ENCODE peak calls at places on chromosome 19, in six cellular contexts. E is IMR-90, G is heart right ventricle, X is AG09309, U is Calu3, W is cardiac fibroblast. L is an unnamed sample.

GRCh38 chr19:45664575-45664974 is 3.4 kb upstream of the GIPR start:
- DNase-seq in E (no peak), G (no peak), X (no peak), U (no peak), W (no peak), L (no peak)

GRCh38 chr19:29622191-29623070 is 16.3 kb downstream of the POP4 start:
- DNase-seq in E (no peak), G (no peak), X (no peak), U (peak), W (no peak), L (no peak)

GRCh38 chr19:53877361-53877766 is 4.6 kb upstream of the PRKCG start:
- DNase-seq in E (no peak), G (no peak), X (no peak), U (no peak), W (peak), L (no peak)

GRCh38 chr19:44685877-44686276 is 13.1 kb upstream of the CEACAM16 start:
- DNase-seq in E (peak), G (no peak), X (peak), U (peak), W (peak), L (no peak)

GRCh38 chr19:14525729-14526128 is 3.7 kb upstream of the TECR start:
- DNase-seq in E (no peak), G (no peak), X (no peak), U (no peak), W (no peak), L (no peak)

GRCh38 chr19:44587863-44588752 is 25.3 kb upstream of the IGSF23 start:
- DNase-seq in E (peak), G (no peak), X (peak), U (peak), W (peak), L (no peak)

GRCh38 chr19:13032837-13033236 is 37.6 kb downstream of the NFIX start:
- DNase-seq in E (no peak), G (no peak), X (no peak), U (no peak), W (no peak), L (no peak)

GRCh38 chr19:38294090-38294489 is 10.0 kb upstream of the C19orf33 start:
- DNase-seq in E (no peak), G (no peak), X (no peak), U (no peak), W (no peak), L (no peak)

GRCh38 chr19:40191836-40192646 is 815 bp downstream of the MAP3K10 start:
- DNase-seq in E (peak), G (peak), X (no peak), U (peak), W (peak), L (peak)

GRCh38 chr19:47227347-47228167 is 3.4 kb downstream of the BBC3 start:
- DNase-seq in E (peak), G (peak), X (peak), U (peak), W (peak), L (peak)

GRCh38 chr19:498591-498950 is 2.3 kb downstream of the MADCAM1 start:
- DNase-seq in E (no peak), G (no peak), X (no peak), U (no peak), W (no peak), L (no peak)

GRCh38 chr19:55373993-55374757 is 2.5 kb upstream of the TMEM190 start:
- DNase-seq in E (peak), G (no peak), X (no peak), U (no peak), W (peak), L (peak)

GRCh38 chr19:45779231-45780145 is 2.8 kb downstream of the DMPK start:
- DNase-seq in E (no peak), G (peak), X (no peak), U (peak), W (peak), L (peak)

GRCh38 chr19:31268751-31269150 is 80.5 kb downstream of the TSHZ3 start:
- DNase-seq in E (no peak), G (no peak), X (no peak), U (no peak), W (no peak), L (no peak)

GRCh38 chr19:15534957-15535864 is 26.9 kb downstream of the CYP4F22 start:
- DNase-seq in E (no peak), G (no peak), X (no peak), U (no peak), W (no peak), L (no peak)

GRCh38 chr19:55080915-55081772 is 5.5 kb downstream of the EPS8L1 start:
- DNase-seq in E (peak), G (peak), X (no peak), U (no peak), W (peak), L (peak)

GRCh38 chr19:31715249-31715944 is 366.2 kb upstream of the TSHZ3 start:
- DNase-seq in E (no peak), G (no peak), X (no peak), U (no peak), W (peak), L (no peak)

GRCh38 chr19:47406711-47407416 is 12.5 kb downstream of the MEIS3 start:
- DNase-seq in E (no peak), G (no peak), X (no peak), U (peak), W (no peak), L (no peak)

GRCh38 chr19:38740252-38740592 is 4.1 kb downstream of the CAPN12 start:
- DNase-seq in E (no peak), G (no peak), X (no peak), U (no peak), W (no peak), L (no peak)

GRCh38 chr19:45472557-45473365 is 5.0 kb downstream of the FOSB start:
- DNase-seq in E (no peak), G (no peak), X (no peak), U (no peak), W (peak), L (no peak)

GRCh38 chr19:35261356-35262100 is 7.2 kb upstream of the USF2 start:
- DNase-seq in E (no peak), G (no peak), X (no peak), U (no peak), W (no peak), L (no peak)

GRCh38 chr19:58516246-58516836 is 3.3 kb downstream of the ZBTB45 start:
- DNase-seq in E (no peak), G (no peak), X (no peak), U (no peak), W (no peak), L (no peak)

GRCh38 chr19:39284032-39284431 is 12.2 kb upstream of the IFNL1 start:
- DNase-seq in E (no peak), G (no peak), X (no peak), U (no peak), W (no peak), L (no peak)

GRCh38 chr19:45670670-45671453 is 2.8 kb downstream of the GIPR start:
- DNase-seq in E (peak), G (peak), X (no peak), U (peak), W (peak), L (peak)

GRCh38 chr19:54850930-54851329 is 687 bp downstream of the KIR3DL2 start:
- DNase-seq in E (no peak), G (no peak), X (no peak), U (no peak), W (no peak), L (no peak)

GRCh38 chr19:55552620-55553019 is 7.3 kb upstream of the SBK3 start:
- DNase-seq in E (peak), G (no peak), X (peak), U (no peak), W (peak), L (no peak)

GRCh38 chr19:41927810-41928192 is 448 bp downstream of the ERFL start:
- DNase-seq in E (no peak), G (no peak), X (no peak), U (no peak), W (no peak), L (no peak)

GRCh38 chr19:7973883-7974282 is 30.4 kb upstream of the TIMM44 start:
- DNase-seq in E (no peak), G (peak), X (no peak), U (no peak), W (no peak), L (no peak)

GRCh38 chr19:46426035-46426505 is 2.7 kb downstream of the PNMA8C start:
- DNase-seq in E (no peak), G (no peak), X (no peak), U (peak), W (no peak), L (no peak)

GRCh38 chr19:15469513-15470297 is 5.4 kb upstream of the RASAL3 start:
- DNase-seq in E (no peak), G (no peak), X (no peak), U (no peak), W (no peak), L (no peak)

GRCh38 chr19:40420766-40421467 is 4.9 kb downstream of the SERTAD1 start:
- DNase-seq in E (peak), G (peak), X (peak), U (peak), W (peak), L (peak)

GRCh38 chr19:30318936-30319335 is 53.2 kb upstream of the ZNF536 start:
- DNase-seq in E (no peak), G (no peak), X (no peak), U (no peak), W (no peak), L (no peak)

GRCh38 chr19:55447421-55448174 is 4.5 kb upstream of the SHISA7 start:
- DNase-seq in E (peak), G (no peak), X (no peak), U (peak), W (peak), L (peak)

DNA sequence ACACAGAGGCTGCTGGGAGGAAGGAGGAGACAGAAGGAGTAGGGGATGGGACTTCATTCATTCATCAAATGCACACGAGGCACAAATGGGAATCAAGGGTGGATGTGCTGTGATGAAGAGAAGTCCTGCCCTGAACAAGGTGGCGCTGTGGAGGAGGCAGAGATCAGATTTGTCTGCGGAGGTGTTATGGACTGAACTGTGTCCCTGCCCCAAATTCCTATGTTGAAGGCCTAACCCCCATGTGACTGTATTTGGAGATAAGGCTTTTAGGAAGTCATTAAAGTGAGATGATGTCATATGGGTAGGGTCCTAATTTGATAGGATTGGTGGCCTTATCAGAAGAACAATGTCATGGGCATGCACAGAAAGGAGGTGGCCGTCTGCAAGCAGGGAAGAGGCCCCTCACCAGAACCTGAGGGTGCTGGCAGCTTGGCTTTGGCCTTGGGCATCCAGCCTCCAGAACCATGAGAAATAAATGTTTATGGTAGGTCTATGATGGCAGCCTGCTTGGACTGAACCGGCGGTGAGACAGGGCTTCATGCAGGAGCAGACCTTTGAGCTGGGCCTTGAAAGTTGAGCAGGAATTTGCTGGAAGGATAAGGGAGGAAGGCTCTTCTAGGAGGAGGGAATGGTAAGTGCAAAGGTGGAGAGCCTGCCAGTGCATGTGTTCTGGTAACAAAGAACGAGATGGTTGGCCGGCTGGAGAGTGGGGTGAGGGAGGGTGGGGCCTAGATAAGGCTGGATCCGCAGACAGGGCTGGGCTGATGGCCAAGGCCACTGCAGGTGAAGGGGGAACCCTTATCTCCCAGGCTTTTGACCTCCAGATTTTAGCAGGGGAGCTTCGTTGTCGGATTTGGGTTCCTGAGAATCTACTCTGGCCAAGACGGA is 2.7 kb upstream of the CEBPA start:
- DNase-seq in E (no peak), G (no peak), X (no peak), U (no peak), W (no peak), L (no peak)
- TF ChIP-seq CTCF in E (no peak), G (no peak), X (no peak), U (no peak), W (no peak), L (no peak)

GRCh38 chr19:56769650-56770049 is 70.9 kb downstream of the PEG3 start:
- DNase-seq in E (no peak), G (no peak), X (no peak), U (no peak), W (no peak), L (no peak)

GRCh38 chr19:56760842-56761241 is 79.7 kb downstream of the PEG3 start:
- DNase-seq in E (no peak), G (no peak), X (no peak), U (no peak), W (no peak), L (no peak)

GRCh38 chr19:56765107-56765506 is 75.4 kb downstream of the PEG3 start:
- DNase-seq in E (no peak), G (peak), X (no peak), U (no peak), W (peak), L (peak)

GRCh38 chr19:56759531-56759930 is 81.0 kb downstream of the PEG3 start:
- DNase-seq in E (no peak), G (no peak), X (no peak), U (no peak), W (no peak), L (no peak)

DNA sequence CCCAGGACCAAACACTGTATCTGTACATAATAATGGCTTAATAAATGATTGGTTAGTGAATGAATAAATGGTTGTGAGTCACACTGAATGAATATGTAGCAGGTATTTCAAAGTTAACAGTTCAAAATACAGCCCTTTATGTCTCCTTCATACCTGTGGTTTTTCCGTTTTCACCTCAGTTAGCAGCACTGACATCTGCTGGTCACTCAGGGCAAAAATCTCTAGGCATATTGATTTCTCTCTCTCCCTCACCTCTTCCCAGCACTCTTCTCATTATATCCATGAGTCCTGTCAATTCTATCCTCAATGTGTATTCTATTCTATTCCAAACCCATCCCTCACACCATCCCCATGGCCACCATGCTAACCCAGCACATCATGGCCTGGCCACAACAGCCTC is 76.2 kb downstream of the PEG3 start:
- DNase-seq in E (no peak), G (no peak), X (no peak), U (no peak), W (no peak), L (no peak)
- TF ChIP-seq CTCF in E (no peak), G (no peak), X (no peak), U (no peak), W (no peak), L (no peak)

DNA sequence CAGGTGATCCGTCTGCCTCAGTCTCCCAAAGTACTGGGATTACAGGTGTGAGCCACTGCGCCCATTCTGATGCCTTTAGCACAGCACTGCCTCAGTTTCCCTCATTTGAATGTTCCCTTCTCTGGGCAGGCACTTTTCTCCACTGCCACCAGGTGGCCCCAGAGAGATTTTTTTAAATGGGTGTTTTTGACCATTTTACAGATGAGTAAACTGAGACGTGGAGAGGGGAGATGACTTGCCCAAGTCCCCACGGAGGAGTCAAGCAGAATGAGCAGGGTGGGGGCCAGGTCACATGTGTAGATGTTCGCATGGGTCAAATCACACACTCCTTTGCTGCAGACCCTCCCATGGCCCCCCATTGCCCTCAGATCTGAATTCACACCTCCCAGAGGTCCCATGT is 3.2 kb upstream of the PDE4C start:
- DNase-seq in E (no peak), G (no peak), X (no peak), U (no peak), W (no peak), L (no peak)
- TF ChIP-seq CTCF in E (peak), G (peak), X (peak), U (peak), W (peak), L (peak)

GRCh38 chr19:11964496-11964857 is 363 bp upstream of the ZNF763 start:
- DNase-seq in E (no peak), G (peak), X (no peak), U (no peak), W (no peak), L (peak)
- TF ChIP-seq CTCF in E (peak), G (no peak), X (peak), U (no peak), W (peak), L (no peak)

GRCh38 chr19:49534632-49535385 is 7.0 kb downstream of the RCN3 start:
- DNase-seq in E (no peak), G (no peak), X (no peak), U (no peak), W (no peak), L (no peak)

GRCh38 chr19:49536921-49537462 is 9.2 kb downstream of the RCN3 start:
- DNase-seq in E (no peak), G (no peak), X (no peak), U (no peak), W (no peak), L (no peak)

GRCh38 chr19:49530708-49531107 is 2.9 kb downstream of the RCN3 start:
- DNase-seq in E (no peak), G (no peak), X (no peak), U (no peak), W (no peak), L (no peak)

GRCh38 chr19:49538643-49539042 is 10.8 kb downstream of the RCN3 start:
- DNase-seq in E (no peak), G (no peak), X (no peak), U (no peak), W (no peak), L (no peak)

GRCh38 chr19:49533551-49534488 is 6.0 kb downstream of the RCN3 start:
- DNase-seq in E (peak), G (peak), X (no peak), U (peak), W (peak), L (peak)
- TF ChIP-seq CTCF in E (no peak), G (no peak), X (no peak), U (peak), W (no peak), L (peak)

GRCh38 chr19:56725829-56726424 is 54.4 kb upstream of the ZNF835 start:
- DNase-seq in E (no peak), G (no peak), X (no peak), U (no peak), W (no peak), L (no peak)
- TF ChIP-seq CTCF in E (peak), G (peak), X (peak), U (no peak), W (no peak), L (no peak)

DNA sequence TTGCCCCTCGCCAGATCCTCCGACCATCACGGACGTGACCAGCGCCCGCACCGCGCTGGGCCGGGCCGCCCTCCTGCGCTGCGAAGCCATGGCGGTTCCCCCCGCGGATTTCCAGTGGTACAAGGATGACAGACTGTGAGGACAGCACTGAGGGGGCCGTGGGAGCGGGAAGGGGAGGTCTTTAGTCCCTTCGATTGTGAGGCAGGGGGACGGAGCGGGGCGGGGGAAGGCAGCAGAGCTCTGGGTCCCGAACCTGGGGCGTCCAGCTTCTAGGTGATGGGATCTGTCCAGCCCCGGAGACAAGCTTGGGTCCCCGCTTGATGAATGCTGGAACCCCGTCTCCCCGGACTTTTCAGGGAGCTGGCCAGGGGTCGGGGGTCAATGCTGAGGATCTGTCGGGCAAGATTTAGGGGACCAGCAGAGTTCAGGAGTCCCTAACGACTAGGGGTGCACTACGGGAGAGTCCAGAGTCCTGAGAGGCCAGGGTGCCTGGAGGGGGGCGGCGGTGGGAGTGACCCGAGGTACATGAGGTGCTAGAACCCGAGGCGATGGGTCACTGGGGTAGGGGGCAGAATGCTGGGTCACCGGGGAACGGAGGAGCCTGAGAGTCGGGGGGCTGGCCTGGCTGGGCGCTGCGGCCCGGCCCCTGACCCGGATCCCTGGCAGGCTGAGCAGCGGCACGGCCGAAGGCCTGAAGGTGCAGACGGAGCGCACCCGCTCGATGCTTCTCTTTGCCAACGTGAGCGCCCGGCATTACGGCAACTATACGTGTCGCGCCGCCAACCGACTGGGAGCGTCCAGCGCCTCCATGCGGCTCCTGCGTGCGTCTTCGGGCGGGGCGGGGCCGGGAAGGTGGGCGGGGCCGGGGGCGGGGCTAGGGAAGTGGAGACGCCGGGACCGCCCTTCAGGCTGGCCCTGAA is 14.6 kb downstream of the VSIG10L start:
- DNase-seq in E (peak), G (peak), X (no peak), U (peak), W (peak), L (peak)
- TF ChIP-seq CTCF in E (peak), G (peak), X (no peak), U (peak), W (no peak), L (no peak)

GRCh38 chr19:2648528-2648937 is 54.0 kb downstream of the GNG7 start:
- DNase-seq in E (peak), G (peak), X (peak), U (peak), W (peak), L (peak)

GRCh38 chr19:2653717-2654584 is 48.5 kb downstream of the GNG7 start:
- DNase-seq in E (no peak), G (no peak), X (no peak), U (no peak), W (no peak), L (no peak)

GRCh38 chr19:2648099-2648498 is 54.4 kb downstream of the GNG7 start:
- DNase-seq in E (no peak), G (no peak), X (no peak), U (no peak), W (no peak), L (no peak)

GRCh38 chr19:2652504-2653099 is 49.9 kb downstream of the GNG7 start:
- DNase-seq in E (no peak), G (no peak), X (no peak), U (no peak), W (no peak), L (no peak)

GRCh38 chr19:2650515-2650914 is 52.0 kb downstream of the GNG7 start:
- DNase-seq in E (no peak), G (peak), X (no peak), U (no peak), W (peak), L (peak)
- TF ChIP-seq CTCF in E (no peak), G (no peak), X (no peak), U (no peak), W (no peak), L (no peak)

L was measured in glutamatergic neuron.